ENCODE peak calls at places on chromosome 14, in six cellular contexts. L is H9; H is fibroblast of mammary gland; N is RWPE1; P is CD4-positive, alpha-beta T cell; K is heart right ventricle. S is an unnamed sample.

GRCh38 chr14:66425402-66425801 is 60.8 kb upstream of the CCDC196 start:
- DNase-seq in L (no peak), N (peak), K (peak), H (no peak), P (no peak), S (peak)

GRCh38 chr14:72479471-72479931 is 414.4 kb downstream of the DPF3 start:
- DNase-seq in N (no peak), P (no peak), L (no peak), H (no peak), K (no peak), S (peak)

GRCh38 chr14:91367173-91368171 is 50.1 kb downstream of the CCDC88C start:
- DNase-seq in P (peak), L (no peak), N (peak), H (no peak), K (no peak), S (peak)

GRCh38 chr14:91158091-91158790 is 44.4 kb downstream of the DGLUCY start:
- DNase-seq in K (peak), P (no peak), L (no peak), H (no peak), N (peak), S (peak)

GRCh38 chr14:85464135-85464534 is 65.8 kb upstream of the FLRT2 start:
- DNase-seq in H (no peak), K (no peak), N (no peak), L (no peak), P (no peak), S (no peak)

GRCh38 chr14:25381498-25381897 is 331.6 kb upstream of the STXBP6 start:
- DNase-seq in L (no peak), H (peak), K (no peak), P (no peak), N (no peak), S (no peak)

GRCh38 chr14:22231022-22231421 is 358.0 kb downstream of the DAD1 start:
- DNase-seq in L (no peak), K (no peak), P (peak), H (no peak), N (no peak), S (no peak)

GRCh38 chr14:103623883-103624482 is 5.0 kb upstream of the KLC1 start:
- DNase-seq in P (no peak), K (peak), H (no peak), L (no peak), N (no peak), S (no peak)

GRCh38 chr14:61730756-61731373 is 31.4 kb upstream of the SNAPC1 start:
- DNase-seq in P (no peak), L (no peak), H (no peak), N (no peak), K (no peak), S (no peak)

GRCh38 chr14:44204061-44204815 is 302.8 kb downstream of the FSCB start:
- DNase-seq in N (no peak), K (no peak), L (no peak), H (no peak), P (no peak), S (no peak)

GRCh38 chr14:68088463-68088862 is 268.9 kb downstream of the RAD51B start:
- DNase-seq in H (peak), K (no peak), P (no peak), N (no peak), L (no peak), S (no peak)

GRCh38 chr14:103542545-103543088 is 13.6 kb downstream of the TRMT61A start:
- DNase-seq in N (no peak), K (peak), P (no peak), H (no peak), L (peak), S (no peak)

GRCh38 chr14:99517643-99518381 is 36.6 kb downstream of the CCNK start:
- DNase-seq in L (peak), H (no peak), K (no peak), P (peak), N (no peak), S (no peak)

GRCh38 chr14:103281496-103282231 is 52.4 kb upstream of the EIF5 start:
- DNase-seq in P (no peak), N (peak), H (peak), L (peak), K (no peak), S (peak)

GRCh38 chr14:69117020-69117767 is 35.7 kb downstream of the DCAF5 start:
- DNase-seq in H (no peak), K (no peak), P (no peak), N (no peak), L (no peak), S (no peak)

GRCh38 chr14:101071493-101071891 is 168.0 kb upstream of the RTL1 start:
- DNase-seq in P (no peak), K (no peak), N (no peak), L (peak), H (no peak), S (no peak)

GRCh38 chr14:85622106-85622505 is 92.2 kb downstream of the FLRT2 start:
- DNase-seq in P (no peak), H (no peak), L (no peak), K (no peak), N (no peak), S (no peak)

GRCh38 chr14:64899958-64900357 is 14.3 kb upstream of the CHURC1 start:
- DNase-seq in H (no peak), K (no peak), L (no peak), P (no peak), N (no peak), S (no peak)

GRCh38 chr14:101132051-101132541 is 228.6 kb upstream of the RTL1 start:
- DNase-seq in L (peak), N (no peak), P (no peak), K (no peak), H (no peak), S (no peak)

GRCh38 chr14:94485944-94486841 is 10.2 kb upstream of the SERPINA9 start:
- DNase-seq in H (peak), K (peak), L (peak), P (no peak), N (peak), S (peak)

GRCh38 chr14:65103150-65103760 is 938 bp upstream of the MAX start:
- DNase-seq in H (peak), K (no peak), L (no peak), P (no peak), N (no peak), S (peak)

GRCh38 chr14:68762944-68763831 is 29.7 kb downstream of the ZFP36L1 start:
- DNase-seq in P (no peak), K (peak), N (no peak), L (peak), H (peak), S (no peak)

GRCh38 chr14:33774161-33774560 is 176.7 kb downstream of the EGLN3 start:
- DNase-seq in P (no peak), K (no peak), H (no peak), N (no peak), L (no peak), S (no peak)

GRCh38 chr14:92703516-92703915 is 44.9 kb downstream of the LGMN start:
- DNase-seq in H (no peak), P (no peak), L (no peak), K (no peak), N (no peak), S (no peak)

GRCh38 chr14:65958664-65959562 is 527.3 kb upstream of the CCDC196 start:
- DNase-seq in L (no peak), P (no peak), K (no peak), N (peak), H (peak), S (peak)

GRCh38 chr14:105389976-105390848 is 8.1 kb upstream of the TEX22 start:
- DNase-seq in H (no peak), P (no peak), L (no peak), N (no peak), K (peak), S (no peak)
- TF ChIP-seq CTCF in H (no peak), P (no peak), L (no peak), N (no peak), K (no peak), S (no peak)

GRCh38 chr14:60656755-60657608 is 7.7 kb upstream of the SIX1 start:
- DNase-seq in L (peak), K (peak), H (peak), N (peak), P (no peak), S (peak)
- TF ChIP-seq CTCF in L (peak), K (peak), H (peak), N (peak), P (no peak), S (peak)

GRCh38 chr14:36848213-36848612 is 186.6 kb downstream of the PAX9 start:
- DNase-seq in H (no peak), P (no peak), L (no peak), N (no peak), K (no peak), S (no peak)
- TF ChIP-seq CTCF in H (no peak), P (no peak), L (no peak), N (no peak), K (no peak), S (no peak)

GRCh38 chr14:96723946-96724345 is 73.2 kb upstream of the VRK1 start:
- DNase-seq in P (no peak), K (no peak), H (no peak), N (no peak), L (no peak), S (no peak)
- TF ChIP-seq CTCF in P (no peak), K (no peak), H (no peak), N (no peak), L (no peak), S (no peak)

GRCh38 chr14:30873308-30874119 is 845 bp upstream of the COCH start:
- DNase-seq in K (no peak), L (no peak), P (no peak), H (no peak), N (no peak), S (no peak)

GRCh38 chr14:30876692-30877091 is 2.3 kb downstream of the COCH start:
- DNase-seq in N (no peak), P (no peak), L (no peak), K (no peak), H (no peak), S (no peak)

GRCh38 chr14:30874120-30874998 is at the start of gene COCH:
- DNase-seq in H (no peak), K (peak), N (no peak), P (no peak), L (peak), S (no peak)

GRCh38 chr14:30875788-30876053 is 1.4 kb downstream of the COCH start:
- DNase-seq in K (no peak), N (no peak), P (no peak), L (no peak), H (no peak), S (no peak)

GRCh38 chr14:30874999-30875787 is 834 bp downstream of the COCH start:
- DNase-seq in H (no peak), P (no peak), L (peak), N (no peak), K (peak), S (no peak)
- TF ChIP-seq CTCF in H (no peak), P (no peak), L (no peak), N (no peak), K (no peak), S (no peak)

DNA sequence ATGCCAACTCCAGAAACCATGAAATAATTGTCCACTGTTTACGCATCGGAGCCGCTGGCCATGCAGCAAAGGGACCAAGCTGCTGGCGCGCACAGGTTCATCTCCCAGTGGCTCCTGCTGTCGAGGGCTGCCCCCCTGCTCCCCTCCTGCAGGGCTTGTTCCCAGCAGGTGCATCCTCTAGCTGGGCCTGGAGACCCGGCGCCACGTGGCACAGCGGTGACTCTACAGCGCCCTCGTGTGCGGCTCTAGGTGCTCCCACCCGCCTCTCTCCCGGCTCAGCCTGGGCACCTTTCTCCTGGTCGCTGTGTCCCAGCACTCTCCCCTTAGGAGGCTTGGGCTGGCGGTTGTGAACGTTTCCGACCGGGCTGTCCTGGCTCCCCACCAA is 37.5 kb upstream of the INF2 start:
- DNase-seq in L (peak), K (no peak), H (no peak), N (no peak), P (no peak), S (no peak)
- TF ChIP-seq CTCF in L (peak), K (no peak), H (no peak), N (no peak), P (no peak), S (no peak)

GRCh38 chr14:41824441-41824840 is 217.8 kb downstream of the LRFN5 start:
- DNase-seq in P (no peak), L (no peak), N (no peak), K (no peak), H (no peak), S (no peak)
- TF ChIP-seq CTCF in P (no peak), L (peak), N (no peak), K (no peak), H (peak), S (peak)